ENCODE peak calls at places on chromosomes 13 and 19, in six cellular contexts. D is PC-9, P is K562, S is breast epithelium, I is heart left ventricle, E is DND-41. C is an unnamed sample.
A peak's percentile ranks its signal among the peaks of the same experiment; 100 is the strongest.

GRCh38 chr13:97175041-97175440 is 47.1 kb upstream of the MBNL2 start:
- DNase-seq in D (no peak), P (no peak), S (no peak), I (no peak), E (no peak), C (no peak)

GRCh38 chr19:1392407-1392806 is 8.7 kb downstream of the NDUFS7 start:
- DNase-seq in D (no peak), P (no peak), S (no peak), I (no peak), E (no peak), C (no peak)

GRCh38 chr13:26179344-26179743 is 42.8 kb downstream of the RNF6 start:
- DNase-seq in D (no peak), P (no peak), S (no peak), I (no peak), E (no peak), C (no peak)

GRCh38 chr13:36788276-36788675 is 30.7 kb upstream of the RFXAP start:
- DNase-seq in D (no peak), P (no peak), S (no peak), I (no peak), E (no peak), C (no peak)

GRCh38 chr13:54742984-54743383 is 1714.4 kb downstream of the OLFM4 start:
- DNase-seq in D (no peak), P (no peak), S (no peak), I (no peak), E (no peak), C (peak; percentile 5)

GRCh38 chr13:48772908-48773307 is 119.2 kb downstream of the CYSLTR2 start:
- DNase-seq in D (no peak), P (no peak), S (no peak), I (no peak), E (peak; percentile 32), C (no peak)

GRCh38 chr13:113034451-113035208 is 65.6 kb downstream of the MCF2L start:
- DNase-seq in D (peak; percentile 53), P (peak; percentile 40), S (no peak), I (no peak), E (no peak), C (peak; percentile 36)

GRCh38 chr13:107025991-107026390 is 458.1 kb upstream of the ARGLU1 start:
- DNase-seq in D (peak; percentile 62), P (no peak), S (peak; percentile 54), I (peak; percentile 33), E (no peak), C (peak; percentile 4)

GRCh38 chr13:74825170-74825948 is 656.6 kb downstream of the TBC1D4 start:
- DNase-seq in D (no peak), P (no peak), S (no peak), I (no peak), E (no peak), C (no peak)

GRCh38 chr19:4320419-4320818 is 16.0 kb downstream of the FSD1 start:
- DNase-seq in D (no peak), P (no peak), S (no peak), I (no peak), E (no peak), C (no peak)

GRCh38 chr19:10431254-10431942 is 11.1 kb downstream of the PDE4A start:
- DNase-seq in D (no peak), P (peak; percentile 43), S (no peak), I (peak; percentile 27), E (peak; percentile 26), C (no peak)

GRCh38 chr13:34867590-34867989 is 74.5 kb upstream of the NBEA start:
- DNase-seq in D (no peak), P (no peak), S (no peak), I (no peak), E (no peak), C (peak; percentile 18)

GRCh38 chr19:42120276-42121010 is 11.8 kb downstream of the POU2F2 start:
- DNase-seq in D (no peak), P (no peak), S (no peak), I (no peak), E (no peak), C (no peak)

GRCh38 chr19:1090731-1091543 is 4.2 kb downstream of the POLR2E start:
- DNase-seq in D (no peak), P (no peak), S (no peak), I (no peak), E (no peak), C (no peak)

GRCh38 chr19:19595171-19595701 is 23.3 kb downstream of the PBX4 start:
- DNase-seq in D (peak; percentile 99), P (no peak), S (no peak), I (no peak), E (no peak), C (no peak)

GRCh38 chr13:25406377-25406776 is 34.6 kb downstream of the ATP8A2 start:
- DNase-seq in D (no peak), P (peak; percentile 38), S (no peak), I (no peak), E (no peak), C (no peak)

GRCh38 chr19:1837625-1838105 is 10.6 kb downstream of the REXO1 start:
- DNase-seq in D (no peak), P (peak; percentile 82), S (no peak), I (no peak), E (peak; percentile 57), C (peak; percentile 43)

GRCh38 chr19:8397291-8397690 is 7.1 kb downstream of the RAB11B start:
- DNase-seq in D (no peak), P (no peak), S (no peak), I (no peak), E (no peak), C (no peak)

GRCh38 chr13:33167521-33167920 is 118.0 kb downstream of the STARD13 start:
- DNase-seq in D (no peak), P (no peak), S (no peak), I (no peak), E (no peak), C (no peak)

GRCh38 chr19:13817615-13818371 is 22.6 kb downstream of the ZSWIM4 start:
- DNase-seq in D (no peak), P (peak; percentile 85), S (no peak), I (no peak), E (no peak), C (no peak)

GRCh38 chr19:46492841-46493235 is 2.8 kb downstream of the PNMA8B start:
- DNase-seq in D (no peak), P (no peak), S (no peak), I (no peak), E (no peak), C (no peak)

GRCh38 chr19:6318772-6319171 is 14.6 kb downstream of the ACER1 start:
- DNase-seq in D (no peak), P (no peak), S (no peak), I (no peak), E (no peak), C (no peak)

GRCh38 chr19:13207237-13208130 is 57.3 kb downstream of the IER2 start:
- DNase-seq in D (no peak), P (no peak), S (no peak), I (peak; percentile 64), E (no peak), C (no peak)

GRCh38 chr13:30301827-30302226 is 5.5 kb downstream of the KATNAL1 start:
- DNase-seq in D (no peak), P (no peak), S (no peak), I (no peak), E (no peak), C (no peak)

GRCh38 chr19:38946229-38947010 is 15.7 kb downstream of the MRPS12 start:
- DNase-seq in D (no peak), P (no peak), S (no peak), I (no peak), E (no peak), C (no peak)

GRCh38 chr19:18320865-18321728 is 1.8 kb downstream of the LSM4 start:
- DNase-seq in D (no peak), P (no peak), S (no peak), I (peak; percentile 50), E (no peak), C (no peak)
- H3K4me3 ChIP-seq in D (peak overlapping the region; percentile 76), P (peak overlapping the region; percentile 69), S (no peak overlapping the region), I (no peak overlapping the region), E (peak overlapping the region; percentile 87), C (no peak overlapping the region)

GRCh38 chr19:40604647-40605200 is 3.6 kb downstream of the LTBP4 start:
- DNase-seq in D (no peak), P (peak; percentile 21), S (no peak), I (no peak), E (no peak), C (no peak)
- H3K4me1 ChIP-seq in D (peaks cover 41% of the 10 kb centered on the region), P (peaks cover 59% of the 10 kb centered on the region), S (peaks cover 17% of the 10 kb centered on the region), I (peaks cover 49% of the 10 kb centered on the region), E (peaks cover 41% of the 10 kb centered on the region), C (peaks cover 27% of the 10 kb centered on the region)

GRCh38 chr19:35544110-35544802 is 1.2 kb upstream of the TMEM147 start:
- DNase-seq in D (no peak), P (no peak), S (no peak), I (no peak), E (no peak), C (no peak)

GRCh38 chr19:35549174-35549788 is 3.9 kb downstream of the TMEM147 start:
- DNase-seq in D (peak; percentile 50), P (peak; percentile 79), S (no peak), I (peak; percentile 48), E (peak; percentile 63), C (peak; percentile 87)

GRCh38 chr19:35545855-35546381 is 492 bp downstream of the TMEM147 start:
- DNase-seq in D (peak; percentile 37), P (peak; percentile 80), S (no peak), I (peak; percentile 34), E (peak; percentile 64), C (peak; percentile 53)

GRCh38 chr19:35545001-35545854 is at the start of gene TMEM147:
- DNase-seq in D (peak; percentile 66), P (peak; percentile 97), S (peak; percentile 88), I (peak; percentile 95), E (peak; percentile 84), C (peak; percentile 94)

DNA sequence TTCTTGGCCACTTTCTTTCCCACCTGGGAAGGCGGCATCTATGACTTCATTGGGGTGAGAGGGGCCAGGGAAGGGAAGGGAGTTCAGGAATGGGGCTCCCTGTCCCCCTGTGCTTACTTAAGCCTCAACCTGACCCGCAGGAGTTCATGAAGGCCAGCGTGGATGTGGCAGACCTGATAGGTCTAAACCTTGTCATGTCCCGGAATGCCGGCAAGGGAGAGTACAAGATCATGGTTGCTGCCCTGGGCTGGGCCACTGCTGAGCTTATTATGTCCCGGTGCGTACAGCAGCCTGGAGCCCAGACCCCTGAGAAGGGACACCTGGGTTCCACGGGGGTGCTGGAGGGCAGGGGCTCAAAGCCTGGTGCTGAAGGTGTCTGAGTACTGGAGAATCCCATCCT is 1.1 kb downstream of the TMEM147 start:
- DNase-seq in D (no peak), P (no peak), S (no peak), I (no peak), E (no peak), C (no peak)
- H3K4me3 ChIP-seq in D (peak overlapping the region; percentile 100), P (peak overlapping the region; percentile 96), S (peak overlapping the region; percentile 97), I (peak overlapping the region; percentile 84), E (peak overlapping the region; percentile 68), C (peak overlapping the region; percentile 84)

GRCh38 chr19:24101459-24102122 is 14.6 kb downstream of the ZNF254 start:
- DNase-seq in D (no peak), P (no peak), S (no peak), I (no peak), E (no peak), C (no peak)

GRCh38 chr19:24099829-24100228 is 12.8 kb downstream of the ZNF254 start:
- DNase-seq in D (no peak), P (no peak), S (no peak), I (no peak), E (no peak), C (no peak)

DNA sequence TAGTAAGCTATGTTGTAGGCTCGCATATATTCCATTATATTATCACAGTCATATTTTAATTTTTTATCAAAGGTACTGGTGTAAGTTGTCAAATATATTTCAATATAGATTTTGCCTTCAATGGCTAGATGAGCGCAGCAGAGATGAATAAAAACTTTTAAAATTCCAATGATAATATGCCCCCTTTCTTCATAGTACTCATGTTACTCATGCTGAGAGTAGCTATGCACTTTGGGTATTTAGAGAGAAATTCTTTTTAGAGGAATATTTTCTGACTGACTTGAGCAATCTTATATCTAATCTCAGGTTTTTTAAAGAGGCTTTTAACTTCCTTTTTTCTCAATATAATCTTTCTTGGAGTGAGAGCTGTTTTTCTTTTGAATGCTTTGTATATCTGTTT is 11.4 kb downstream of the ZNF254 start:
- DNase-seq in D (no peak), P (no peak), S (no peak), I (no peak), E (no peak), C (no peak)
- H3K4me1 ChIP-seq in D (no peaks in the 10 kb centered on the region), P (no peaks in the 10 kb centered on the region), S (no peaks in the 10 kb centered on the region), I (no peaks in the 10 kb centered on the region), E (peaks cover 8% of the 10 kb centered on the region), C (no peaks in the 10 kb centered on the region)

C was measured in SJCRH30.